ENCODE peak calls at places on chromosomes 7 and 10, in eight cellular contexts. F, Z, I, K, D, S, U and B are unnamed samples.

GRCh38 chr7:85829817-85830432 is 643.1 kb upstream of the SEMA3D start:
- DNase-seq in I (no peak), U (peak; percentile 58), F (no peak), D (no peak), Z (peak; percentile 11), S (no peak), K (no peak), B (no peak)

GRCh38 chr7:22718200-22718711 is 8.7 kb upstream of the IL6 start:
- DNase-seq in F (no peak), S (no peak), I (no peak), K (no peak), D (no peak), Z (peak; percentile 97), U (peak; percentile 94), B (no peak)

GRCh38 chr10:113062977-113063967 is 113.2 kb downstream of the TCF7L2 start:
- DNase-seq in U (no peak), I (no peak), S (no peak), F (no peak), K (no peak), D (no peak), Z (peak; percentile 62), B (no peak)

GRCh38 chr7:36037121-36037662 is 115.9 kb upstream of the EEPD1 start:
- DNase-seq in K (peak; percentile 45), F (peak; percentile 73), S (no peak), D (peak; percentile 9), I (no peak), Z (peak; percentile 74), U (peak; percentile 99), B (peak; percentile 49)

GRCh38 chr7:148095066-148095465 is 495.5 kb upstream of the C7orf33 start:
- DNase-seq in I (no peak), F (no peak), Z (no peak), K (no peak), U (no peak), S (no peak), D (no peak), B (no peak)

GRCh38 chr7:26346611-26347200 is 55.0 kb downstream of the SNX10 start:
- DNase-seq in S (no peak), U (peak; percentile 76), I (peak; percentile 28), D (no peak), K (peak; percentile 80), Z (peak; percentile 2), F (no peak), B (no peak)

GRCh38 chr7:79461660-79462059 is 8.2 kb upstream of the MAGI2 start:
- DNase-seq in Z (peak; percentile 91), D (no peak), K (no peak), U (peak; percentile 86), F (no peak), I (no peak), S (no peak), B (no peak)

GRCh38 chr10:52729259-52730104 is 43.1 kb downstream of the MBL2 start:
- DNase-seq in S (peak; percentile 13), K (no peak), I (peak; percentile 21), F (no peak), D (no peak), U (peak; percentile 95), Z (peak; percentile 43), B (no peak)

GRCh38 chr10:111370101-111370500 is 293.3 kb downstream of the ADRA2A start:
- DNase-seq in S (no peak), F (no peak), U (no peak), K (no peak), D (no peak), Z (no peak), I (no peak), B (no peak)

GRCh38 chr7:101804642-101805401 is 12.6 kb upstream of the CUX1 start:
- DNase-seq in K (no peak), D (no peak), Z (no peak), S (peak; percentile 34), U (peak; percentile 53), I (peak; percentile 59), F (no peak), B (no peak)

GRCh38 chr7:128168667-128169210 is 72.3 kb upstream of the LEP start:
- DNase-seq in S (no peak), D (peak; percentile 72), I (no peak), U (no peak), F (no peak), Z (no peak), K (peak; percentile 48), B (peak; percentile 74)

GRCh38 chr7:157337316-157338149 is 729 bp downstream of the DNAJB6 start:
- DNase-seq in F (peak; percentile 33), I (no peak), K (peak; percentile 86), D (peak; percentile 45), S (peak; percentile 60), U (peak; percentile 49), Z (peak; percentile 67), B (peak; percentile 65)

GRCh38 chr7:12110425-12110824 is 100.7 kb upstream of the TMEM106B start:
- DNase-seq in K (no peak), Z (no peak), F (no peak), U (no peak), D (no peak), I (no peak), S (no peak), B (no peak)

GRCh38 chr7:12107841-12108249 is 103.2 kb upstream of the TMEM106B start:
- DNase-seq in U (peak; percentile 62), D (no peak), K (no peak), S (no peak), Z (no peak), I (no peak), F (no peak), B (no peak)

DNA sequence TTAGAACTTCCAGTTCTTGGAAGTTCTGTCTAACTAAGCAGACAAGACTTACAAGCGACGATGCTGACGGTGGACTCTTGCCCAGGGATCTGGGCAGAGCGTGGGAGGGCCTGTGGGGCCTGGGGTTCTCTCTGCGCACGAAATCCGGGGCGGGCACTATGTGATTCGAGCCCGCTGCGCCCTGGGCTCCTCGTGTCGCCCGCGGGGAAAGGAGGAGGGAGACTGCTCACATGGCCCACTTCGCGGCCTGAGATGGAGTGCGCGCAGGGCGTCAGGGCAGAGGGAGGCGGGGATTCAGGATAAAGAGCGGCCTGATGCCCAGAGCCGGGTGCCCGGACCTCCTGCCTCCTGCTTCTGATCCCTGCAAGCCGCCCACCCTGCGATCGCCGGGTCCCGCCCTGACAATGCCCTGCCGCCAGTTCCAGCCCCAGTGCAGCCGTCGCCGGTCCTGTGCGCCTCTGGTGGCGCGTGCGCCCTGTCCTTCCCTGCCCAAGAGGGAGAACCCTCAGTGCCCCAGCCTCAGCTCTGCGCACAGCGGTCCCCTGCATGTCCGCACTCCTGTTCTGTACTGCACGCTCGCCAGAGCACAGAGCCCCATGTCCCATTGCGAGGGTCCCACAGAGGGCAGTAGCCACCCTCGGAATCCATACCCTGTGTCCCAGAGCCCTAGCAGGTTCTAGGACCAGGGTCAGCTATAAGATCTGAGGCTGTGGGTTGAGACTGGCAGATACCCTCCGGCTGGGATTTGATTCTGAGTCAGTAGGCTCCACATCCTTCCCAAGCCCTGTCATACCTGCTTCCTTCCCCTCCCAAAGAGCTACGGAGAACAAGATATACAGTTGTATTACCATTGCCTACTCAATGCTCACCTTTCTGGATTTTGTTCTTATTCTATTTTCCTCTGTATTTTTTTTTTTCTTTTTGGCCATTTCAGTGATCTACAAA is 99.4 kb upstream of the TMEM106B start:
- DNase-seq in I (no peak), D (no peak), U (no peak), F (no peak), S (no peak), K (peak; percentile 32), Z (no peak), B (peak; percentile 38)
- TF ChIP-seq CTCF in I (no peak), D (no peak), U (no peak), F (no peak), S (no peak), K (no peak), Z (no peak), B (no peak)

GRCh38 chr10:64130152-64130551 is 609.0 kb downstream of the REEP3 start:
- DNase-seq in D (no peak), F (no peak), U (no peak), K (no peak), S (no peak), I (no peak), Z (no peak), B (no peak)
- TF ChIP-seq CTCF in D (no peak), F (no peak), U (no peak), K (no peak), S (no peak), I (peak; percentile 21), Z (no peak), B (no peak)

GRCh38 chr10:44967596-44967995 is 8.0 kb downstream of the RASSF4 start:
- DNase-seq in Z (no peak), K (no peak), D (no peak), U (no peak), S (no peak), F (no peak), I (no peak), B (no peak)

GRCh38 chr10:44966129-44966815 is 6.7 kb downstream of the RASSF4 start:
- DNase-seq in D (no peak), U (no peak), S (peak; percentile 68), K (no peak), I (no peak), Z (no peak), F (no peak), B (no peak)

GRCh38 chr10:44965651-44966097 is 6.1 kb downstream of the RASSF4 start:
- DNase-seq in K (no peak), D (no peak), U (no peak), S (peak; percentile 79), F (no peak), Z (no peak), I (no peak), B (no peak)

GRCh38 chr10:44968101-44968886 is 8.7 kb downstream of the RASSF4 start:
- DNase-seq in U (no peak), D (no peak), I (no peak), K (no peak), Z (no peak), F (peak; percentile 84), S (peak; percentile 40), B (no peak)

DNA sequence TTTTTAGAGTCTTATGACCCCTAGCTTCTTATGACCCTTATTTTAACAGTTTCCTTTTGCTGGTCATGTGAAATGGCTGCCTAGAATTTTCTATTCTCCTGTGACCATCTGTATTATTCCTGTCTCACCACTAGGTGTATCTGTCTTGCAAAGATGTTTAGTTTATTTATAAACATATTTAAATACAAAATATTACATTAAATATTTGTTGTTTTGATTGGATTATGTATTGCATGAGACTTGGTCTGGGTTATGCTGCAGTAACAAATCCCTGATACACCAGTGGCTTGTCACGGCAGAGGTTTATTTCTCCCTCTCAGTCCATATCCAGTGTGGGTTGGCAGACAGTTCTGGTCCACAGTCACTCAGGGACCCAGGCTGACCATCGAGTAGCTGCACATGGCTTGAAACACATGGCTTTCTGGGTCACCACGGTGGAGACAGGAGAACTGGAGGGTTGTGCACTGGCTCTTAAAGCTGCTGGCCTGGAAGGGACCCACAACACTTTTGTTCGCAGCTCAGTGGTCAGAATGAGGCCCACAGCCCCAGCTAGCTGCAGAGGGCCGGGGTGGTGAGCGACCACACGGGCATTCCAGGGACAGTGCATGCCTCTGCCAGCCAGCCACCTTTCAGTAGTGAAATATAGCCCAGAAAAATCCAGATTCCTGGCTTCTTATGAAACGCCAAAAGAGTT is 7.4 kb downstream of the RASSF4 start:
- DNase-seq in D (no peak), Z (no peak), K (no peak), S (no peak), F (no peak), U (no peak), I (no peak), B (no peak)
- TF ChIP-seq CTCF in D (peak; percentile 52), Z (peak; percentile 17), K (no peak), S (no peak), F (no peak), U (peak; percentile 22), I (peak; percentile 27), B (peak; percentile 61)

DNA sequence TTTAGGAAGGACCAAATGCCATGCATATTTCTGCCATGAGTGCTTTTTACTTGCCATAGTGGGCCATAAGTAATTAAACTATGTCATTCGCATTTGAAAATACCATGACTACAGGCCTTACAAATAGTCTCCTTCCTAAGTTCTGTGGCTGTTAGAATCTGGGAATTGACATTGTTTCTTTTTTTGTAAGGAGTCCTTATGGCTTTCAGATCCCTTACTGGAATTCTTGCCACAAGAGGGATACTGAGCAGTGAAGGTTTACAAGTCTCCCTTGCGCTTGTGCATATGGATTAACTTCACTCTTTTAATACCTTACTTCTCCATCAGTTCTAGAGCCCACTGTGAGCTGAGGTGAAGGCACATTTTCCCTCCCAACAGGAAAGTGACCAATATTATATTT is 166.0 kb downstream of the NRG3 start:
- DNase-seq in F (no peak), S (no peak), Z (no peak), K (no peak), D (no peak), U (no peak), I (no peak), B (no peak)
- TF ChIP-seq CTCF in F (no peak), S (no peak), Z (no peak), K (no peak), D (no peak), U (no peak), I (no peak), B (no peak)